ENCODE peak calls at places on chromosomes 1 and 21, in six cellular contexts. X, F, T, A, E and O are unnamed samples. For H3K4me1, the result is how much of the 10 kb centered on the place peaks cover.

GRCh38 chr1:204427302-204427701 is 15.7 kb upstream of the PPP1R15B start:
- DNase-seq in X (no peak), F (no peak), T (no peak), A (no peak), E (no peak), O (no peak)

GRCh38 chr1:119679223-119679622 is 31.2 kb upstream of the ZNF697 start:
- DNase-seq in X (no peak), F (no peak), T (no peak), A (no peak), E (no peak), O (no peak)

GRCh38 chr1:84363019-84363418 is 35.3 kb upstream of the DNASE2B start:
- DNase-seq in X (no peak), F (no peak), T (no peak), A (no peak), E (no peak), O (no peak)

GRCh38 chr1:226324479-226324878 is 15.5 kb upstream of the LIN9 start:
- DNase-seq in X (no peak), F (no peak), T (no peak), A (no peak), E (no peak), O (no peak)

GRCh38 chr1:198295975-198296374 is 139.2 kb downstream of the NEK7 start:
- DNase-seq in X (no peak), F (no peak), T (no peak), A (no peak), E (no peak), O (no peak)

GRCh38 chr1:21855257-21856096 is 43.4 kb downstream of the LDLRAD2 start:
- DNase-seq in X (no peak), F (no peak), T (no peak), A (no peak), E (no peak), O (peak)

GRCh38 chr1:177069489-177069888 is 95.0 kb downstream of the ASTN1 start:
- DNase-seq in X (no peak), F (no peak), T (no peak), A (no peak), E (no peak), O (no peak)

GRCh38 chr1:20184481-20184900 is 1.4 kb upstream of the UBXN10 start:
- DNase-seq in X (no peak), F (no peak), T (no peak), A (no peak), E (no peak), O (no peak)

GRCh38 chr1:87914396-87914795 is 585.7 kb downstream of the LMO4 start:
- DNase-seq in X (no peak), F (no peak), T (no peak), A (no peak), E (no peak), O (no peak)

GRCh38 chr1:94045465-94046056 is 75.4 kb downstream of the ABCA4 start:
- DNase-seq in X (peak), F (peak), T (peak), A (peak), E (peak), O (peak)

GRCh38 chr1:1431006-1431844 is 4.3 kb upstream of the VWA1 start:
- DNase-seq in X (no peak), F (peak), T (peak), A (peak), E (peak), O (no peak)

GRCh38 chr21:22019766-22020165 is 1021.6 kb downstream of the NCAM2 start:
- DNase-seq in X (no peak), F (no peak), T (no peak), A (no peak), E (no peak), O (no peak)

GRCh38 chr21:28410264-28410663 is 582.4 kb downstream of the LTN1 start:
- DNase-seq in X (no peak), F (no peak), T (no peak), A (no peak), E (no peak), O (no peak)

GRCh38 chr1:67367370-67368345 is 60.0 kb downstream of the IL12RB2 start:
- DNase-seq in X (no peak), F (peak), T (peak), A (peak), E (peak), O (no peak)

GRCh38 chr1:43883321-43883720 is 50.3 kb upstream of the ARTN start:
- DNase-seq in X (no peak), F (no peak), T (no peak), A (no peak), E (no peak), O (no peak)

GRCh38 chr1:22976461-22977243 is 4.0 kb upstream of the LACTBL1 start:
- DNase-seq in X (peak), F (peak), T (peak), A (peak), E (no peak), O (no peak)

GRCh38 chr1:92705456-92705855 is 79.5 kb downstream of the EVI5 start:
- DNase-seq in X (no peak), F (no peak), T (no peak), A (no peak), E (no peak), O (no peak)

GRCh38 chr1:159428536-159428935 is 3.5 kb upstream of the OR10J4 start:
- DNase-seq in X (no peak), F (no peak), T (no peak), A (no peak), E (no peak), O (no peak)

GRCh38 chr1:115337276-115337632 is 795 bp downstream of the NGF start:
- DNase-seq in X (no peak), F (peak), T (no peak), A (no peak), E (peak), O (no peak)

GRCh38 chr1:43822040-43822439 is 111.6 kb upstream of the ARTN start:
- DNase-seq in X (no peak), F (no peak), T (peak), A (peak), E (no peak), O (no peak)

GRCh38 chr1:107140703-107141490 is at the start of gene NTNG1:
- DNase-seq in X (peak), F (peak), T (peak), A (no peak), E (no peak), O (peak)

GRCh38 chr1:178612261-178612660 is 99.4 kb downstream of the TEX35 start:
- DNase-seq in X (no peak), F (no peak), T (peak), A (no peak), E (no peak), O (no peak)

GRCh38 chr1:151946366-151946764 is 37.1 kb upstream of the THEM4 start:
- DNase-seq in X (no peak), F (no peak), T (peak), A (no peak), E (no peak), O (no peak)

GRCh38 chr1:147723691-147724323 is 36.6 kb downstream of the GJA5 start:
- DNase-seq in X (no peak), F (no peak), T (no peak), A (peak), E (no peak), O (no peak)

GRCh38 chr1:72936151-72936740 is 653.9 kb upstream of the NEGR1 start:
- DNase-seq in X (no peak), F (no peak), T (no peak), A (no peak), E (no peak), O (no peak)

GRCh38 chr1:63626222-63626621 is 33.0 kb downstream of the PGM1 start:
- DNase-seq in X (no peak), F (no peak), T (no peak), A (no peak), E (no peak), O (no peak)

GRCh38 chr1:234965128-234965527 is 163.5 kb downstream of the TOMM20 start:
- DNase-seq in X (no peak), F (no peak), T (no peak), A (no peak), E (no peak), O (no peak)

GRCh38 chr1:175158133-175158532 is 34.4 kb downstream of the KIAA0040 start:
- DNase-seq in X (no peak), F (no peak), T (no peak), A (no peak), E (no peak), O (no peak)

GRCh38 chr1:163071381-163072255 is 2.5 kb downstream of the RGS4 start:
- DNase-seq in X (peak), F (no peak), T (peak), A (peak), E (peak), O (no peak)

GRCh38 chr1:53899206-53899628 is 5.2 kb downstream of the DIO1 start:
- DNase-seq in X (no peak), F (peak), T (peak), A (peak), E (peak), O (no peak)

GRCh38 chr1:4305526-4306301 is 348.7 kb upstream of the AJAP1 start:
- DNase-seq in X (no peak), F (no peak), T (no peak), A (no peak), E (no peak), O (no peak)

GRCh38 chr1:84199257-84199656 is 55.2 kb downstream of the PRKACB start:
- DNase-seq in X (no peak), F (no peak), T (no peak), A (no peak), E (no peak), O (no peak)

GRCh38 chr21:37230632-37231246 is 36.4 kb downstream of the VPS26C start:
- DNase-seq in X (no peak), F (peak), T (no peak), A (no peak), E (no peak), O (no peak)

GRCh38 chr21:33479679-33480480 is at the start of gene TMEM50B:
- DNase-seq in X (peak), F (peak), T (peak), A (peak), E (peak), O (peak)

GRCh38 chr1:246199086-246199485 is 308.0 kb downstream of the SMYD3 start:
- DNase-seq in X (no peak), F (no peak), T (no peak), A (no peak), E (no peak), O (no peak)

GRCh38 chr1:201310251-201310985 is 27.1 kb downstream of the PKP1 start:
- DNase-seq in X (peak), F (no peak), T (no peak), A (no peak), E (no peak), O (no peak)

GRCh38 chr1:78060857-78061563 is 15.2 kb downstream of the GIPC2 start:
- DNase-seq in X (no peak), F (no peak), T (no peak), A (no peak), E (no peak), O (no peak)

GRCh38 chr21:31254131-31254530 is 89.9 kb downstream of the TIAM1 start:
- DNase-seq in X (no peak), F (no peak), T (no peak), A (no peak), E (no peak), O (no peak)

GRCh38 chr1:186183219-186183618 is 191.8 kb downstream of the TPR start:
- DNase-seq in X (no peak), F (no peak), T (no peak), A (no peak), E (no peak), O (no peak)

GRCh38 chr1:215835951-215836350 is 268.8 kb downstream of the KCTD3 start:
- DNase-seq in X (no peak), F (no peak), T (peak), A (no peak), E (no peak), O (no peak)

GRCh38 chr1:206691604-206692003 is 6.9 kb downstream of the MAPKAPK2 start:
- DNase-seq in X (no peak), F (peak), T (no peak), A (no peak), E (no peak), O (no peak)
- H3K4me1 ChIP-seq in X (under half), F (half or more), T (half or more), A (under half), E (under half), O (half or more)

GRCh38 chr1:15992582-15993500 is 11.2 kb upstream of the SRARP start:
- DNase-seq in X (no peak), F (no peak), T (peak), A (no peak), E (no peak), O (no peak)

GRCh38 chr1:15993666-15994065 is 10.4 kb upstream of the SRARP start:
- DNase-seq in X (no peak), F (no peak), T (no peak), A (no peak), E (no peak), O (no peak)

GRCh38 chr1:15992187-15992553 is 11.9 kb upstream of the SRARP start:
- DNase-seq in X (no peak), F (no peak), T (no peak), A (no peak), E (no peak), O (no peak)

GRCh38 chr1:15994590-15995351 is 9.3 kb upstream of the SRARP start:
- DNase-seq in X (no peak), F (peak), T (peak), A (peak), E (peak), O (peak)

DNA sequence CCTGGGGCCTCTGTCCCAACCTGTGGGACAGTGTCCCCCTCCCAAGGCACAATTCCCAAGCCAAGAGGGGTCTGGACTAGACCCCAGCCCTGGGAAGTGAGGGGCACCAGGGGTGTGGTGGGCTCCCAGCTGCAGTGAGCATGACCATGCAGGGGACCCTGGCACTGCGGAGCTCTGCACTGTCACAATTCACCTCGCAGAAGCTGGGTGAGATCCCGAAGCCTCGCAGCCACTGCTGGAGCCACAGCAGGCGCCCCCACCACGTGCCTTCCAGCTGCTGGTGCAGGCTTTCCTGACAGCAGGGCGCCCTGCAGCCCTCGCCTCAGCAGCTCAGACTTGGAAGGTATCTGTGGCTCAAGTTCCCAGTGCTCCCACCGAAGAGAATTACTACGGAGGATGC is 10.0 kb upstream of the SRARP start:
- DNase-seq in X (no peak), F (no peak), T (no peak), A (no peak), E (no peak), O (no peak)
- H3K4me1 ChIP-seq in X (under half), F (under half), T (under half), A (under half), E (under half), O (under half)

DNA sequence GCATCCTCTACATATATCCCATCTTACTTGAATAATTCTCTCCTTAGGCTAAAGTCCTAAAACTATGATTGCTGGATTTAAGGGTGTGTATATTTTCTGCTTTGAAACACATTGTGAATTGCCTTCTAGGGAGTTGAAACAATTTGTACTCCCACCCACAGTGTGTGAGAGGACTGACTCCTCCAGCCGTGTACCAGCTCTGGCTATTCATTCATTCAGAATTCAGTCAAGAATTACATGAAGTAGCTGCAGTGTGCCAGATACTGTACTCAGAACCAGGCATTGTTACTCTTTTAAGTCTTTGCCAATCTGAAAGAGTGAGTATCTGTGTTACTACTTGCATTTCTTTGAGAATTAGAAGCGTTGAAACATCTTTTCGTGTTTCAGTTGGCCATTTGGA is 135.0 kb downstream of the DHRS3 start:
- DNase-seq in X (no peak), F (no peak), T (no peak), A (no peak), E (no peak), O (no peak)
- H3K4me1 ChIP-seq in X (under half), F (half or more), T (under half), A (under half), E (under half), O (under half)

GRCh38 chr1:181102841-181103240 is 14.3 kb downstream of the IER5 start:
- DNase-seq in X (no peak), F (no peak), T (no peak), A (no peak), E (no peak), O (no peak)
- H3K4me1 ChIP-seq in X (half or more), F (under half), T (half or more), A (under half), E (under half), O (half or more)

DNA sequence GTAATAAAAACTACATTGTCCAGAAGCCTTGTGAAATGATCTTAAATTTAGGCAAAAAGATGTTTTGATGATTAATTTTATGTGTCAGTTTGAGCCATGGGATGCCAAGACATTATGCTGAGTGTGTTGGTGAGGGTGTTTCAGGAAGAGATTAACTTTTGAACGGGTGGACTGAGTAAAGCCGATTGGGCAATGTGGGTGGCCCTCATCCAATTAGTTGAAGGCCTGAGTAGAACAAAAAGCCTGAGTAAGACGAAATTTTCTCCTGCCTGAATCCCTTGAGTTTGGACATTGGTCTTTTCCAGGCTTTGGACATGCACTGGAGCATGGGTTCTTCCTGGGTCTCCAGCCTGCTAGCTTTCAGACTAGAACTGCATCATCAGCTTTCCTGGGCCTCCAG is 63.7 kb downstream of the NIBAN1 start:
- DNase-seq in X (no peak), F (no peak), T (no peak), A (peak), E (no peak), O (no peak)
- H3K4me1 ChIP-seq in X (under half), F (under half), T (under half), A (under half), E (under half), O (under half)

DNA sequence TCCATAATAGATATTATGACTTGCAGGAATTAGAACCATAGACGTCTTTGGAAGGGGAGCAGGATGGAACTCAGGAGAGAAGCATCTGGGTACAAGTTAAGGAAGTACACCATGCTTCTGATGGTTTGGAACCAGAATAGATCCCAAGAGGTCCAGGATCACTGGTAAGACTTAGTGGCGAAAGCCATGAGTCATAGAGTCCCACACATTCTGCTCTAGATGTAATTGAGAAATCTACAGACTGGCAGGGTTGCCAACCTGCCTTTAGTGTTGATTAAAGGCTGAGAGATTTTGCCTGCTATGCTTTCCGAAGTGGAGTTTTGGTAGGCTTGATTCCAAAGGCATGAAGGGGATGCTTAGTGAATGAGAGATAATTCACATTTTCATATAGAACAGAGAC is 57.1 kb upstream of the C1orf87 start:
- DNase-seq in X (no peak), F (no peak), T (no peak), A (no peak), E (no peak), O (no peak)
- H3K4me1 ChIP-seq in X (under half), F (under half), T (under half), A (under half), E (under half), O (under half)

GRCh38 chr1:82783025-82783424 is 982.3 kb downstream of the ADGRL2 start:
- DNase-seq in X (no peak), F (no peak), T (no peak), A (no peak), E (no peak), O (no peak)

GRCh38 chr1:82790556-82790955 is 989.8 kb downstream of the ADGRL2 start:
- DNase-seq in X (no peak), F (no peak), T (no peak), A (no peak), E (no peak), O (no peak)

GRCh38 chr1:82788038-82788437 is 987.3 kb downstream of the ADGRL2 start:
- DNase-seq in X (no peak), F (no peak), T (no peak), A (no peak), E (no peak), O (no peak)

GRCh38 chr1:82792151-82792550 is 991.4 kb downstream of the ADGRL2 start:
- DNase-seq in X (no peak), F (no peak), T (no peak), A (no peak), E (no peak), O (no peak)

GRCh38 chr1:82788660-82789059 is 987.9 kb downstream of the ADGRL2 start:
- DNase-seq in X (no peak), F (no peak), T (no peak), A (no peak), E (no peak), O (no peak)
- H3K4me1 ChIP-seq in X (under half), F (under half), T (under half), A (under half), E (under half), O (under half)

GRCh38 chr1:15948600-15949452 is 27.1 kb downstream of the ZBTB17 start:
- DNase-seq in X (no peak), F (peak), T (peak), A (peak), E (peak), O (no peak)
- H3K4me1 ChIP-seq in X (under half), F (under half), T (half or more), A (under half), E (under half), O (half or more)